ENCODE peak calls at places on chromosome 20, in five cellular contexts. One of them, this sample, is unnamed.

GRCh38 chr20:23449400-23449799 is 3.3 kb downstream of the CST11 start:
- DNase-seq in HS-5: no peak
- DNase-seq in CD4-positive, alpha-beta T cell: no peak
- DNase-seq in mesothelial cell of epicardium: no peak
- DNase-seq in kidney: no peak
- DNase-seq in this sample: no peak

GRCh38 chr20:24531626-24532419 is 62.4 kb downstream of the SYNDIG1 start:
- DNase-seq in HS-5: no peak
- DNase-seq in CD4-positive, alpha-beta T cell: no peak
- DNase-seq in mesothelial cell of epicardium: no peak
- DNase-seq in kidney: no peak
- DNase-seq in this sample: no peak

GRCh38 chr20:47677314-47678129 is 107.8 kb downstream of the SULF2 start:
- DNase-seq in HS-5: no peak
- DNase-seq in CD4-positive, alpha-beta T cell: peak; percentile 49
- DNase-seq in mesothelial cell of epicardium: peak; percentile 85
- DNase-seq in kidney: peak; percentile 57
- DNase-seq in this sample: peak; percentile 88

GRCh38 chr20:54056762-54057639 is 13.4 kb downstream of the BCAS1 start:
- DNase-seq in HS-5: no peak
- DNase-seq in CD4-positive, alpha-beta T cell: no peak
- DNase-seq in mesothelial cell of epicardium: no peak
- DNase-seq in kidney: no peak
- DNase-seq in this sample: no peak

GRCh38 chr20:17541596-17541995 is 10.4 kb upstream of the BFSP1 start:
- DNase-seq in HS-5: no peak
- DNase-seq in CD4-positive, alpha-beta T cell: no peak
- DNase-seq in mesothelial cell of epicardium: no peak
- DNase-seq in kidney: no peak
- DNase-seq in this sample: no peak

GRCh38 chr20:19408971-19409370 is 196.5 kb downstream of the SLC24A3 start:
- DNase-seq in HS-5: no peak
- DNase-seq in CD4-positive, alpha-beta T cell: no peak
- DNase-seq in mesothelial cell of epicardium: no peak
- DNase-seq in kidney: no peak
- DNase-seq in this sample: no peak

GRCh38 chr20:58344741-58345140 is 35.2 kb downstream of the RAB22A start:
- DNase-seq in HS-5: no peak
- DNase-seq in CD4-positive, alpha-beta T cell: no peak
- DNase-seq in mesothelial cell of epicardium: no peak
- DNase-seq in kidney: no peak
- DNase-seq in this sample: no peak

GRCh38 chr20:5590899-5591298 is 159.3 kb upstream of the SHLD1 start:
- DNase-seq in HS-5: no peak
- DNase-seq in CD4-positive, alpha-beta T cell: no peak
- DNase-seq in mesothelial cell of epicardium: no peak
- DNase-seq in kidney: no peak
- DNase-seq in this sample: no peak

GRCh38 chr20:51958636-51959542 is 156.6 kb upstream of the SALL4 start:
- DNase-seq in HS-5: no peak
- DNase-seq in CD4-positive, alpha-beta T cell: no peak
- DNase-seq in mesothelial cell of epicardium: no peak
- DNase-seq in kidney: no peak
- DNase-seq in this sample: no peak

GRCh38 chr20:6746901-6747609 is 20.4 kb upstream of the BMP2 start:
- DNase-seq in HS-5: no peak
- DNase-seq in CD4-positive, alpha-beta T cell: no peak
- DNase-seq in mesothelial cell of epicardium: no peak
- DNase-seq in kidney: no peak
- DNase-seq in this sample: no peak

GRCh38 chr20:60039526-60039925 is 81.3 kb downstream of the CDH26 start:
- DNase-seq in HS-5: no peak
- DNase-seq in CD4-positive, alpha-beta T cell: no peak
- DNase-seq in mesothelial cell of epicardium: no peak
- DNase-seq in kidney: no peak
- DNase-seq in this sample: no peak

GRCh38 chr20:58289143-58289542 is 20.4 kb upstream of the RAB22A start:
- DNase-seq in HS-5: no peak
- DNase-seq in CD4-positive, alpha-beta T cell: no peak
- DNase-seq in mesothelial cell of epicardium: no peak
- DNase-seq in kidney: no peak
- DNase-seq in this sample: no peak

GRCh38 chr20:25223179-25223661 is 24.7 kb upstream of the PYGB start:
- DNase-seq in HS-5: peak; percentile 94
- DNase-seq in CD4-positive, alpha-beta T cell: no peak
- DNase-seq in mesothelial cell of epicardium: no peak
- DNase-seq in kidney: peak; percentile 92
- DNase-seq in this sample: peak; percentile 39

GRCh38 chr20:47921306-47922279 is 136.3 kb upstream of the SULF2 start:
- DNase-seq in HS-5: no peak
- DNase-seq in CD4-positive, alpha-beta T cell: no peak
- DNase-seq in mesothelial cell of epicardium: no peak
- DNase-seq in kidney: no peak
- DNase-seq in this sample: no peak

This sample was measured in upper lobe of left lung.